ENCODE peak calls at places on chromosomes 5 and 9, in four cellular contexts. F is IMR-90, H is neuronal stem cell, R is mesendoderm. D is an unnamed sample.

GRCh38 chr5:146724975-146725374 is 153.6 kb downstream of the PPP2R2B start:
- DNase-seq in H (no peak), R (no peak), F (peak), D (no peak)

GRCh38 chr5:5617024-5617423 is 194.5 kb downstream of the ICE1 start:
- DNase-seq in H (no peak), F (no peak), R (no peak), D (no peak)

GRCh38 chr5:54834121-54834842 is 151.1 kb downstream of the ESM1 start:
- DNase-seq in R (no peak), H (no peak), F (no peak), D (no peak)

GRCh38 chr5:146620663-146621051 is 104.7 kb upstream of the GPR151 start:
- DNase-seq in H (peak), R (no peak), F (no peak), D (no peak)

GRCh38 chr9:98998441-98999151 is 54.9 kb downstream of the COL15A1 start:
- DNase-seq in H (peak), R (peak), F (peak), D (peak)

GRCh38 chr5:167888395-167888794 is 403.1 kb upstream of the WWC1 start:
- DNase-seq in R (no peak), H (no peak), F (no peak), D (no peak)

GRCh38 chr9:109469646-109470358 is 28.3 kb downstream of the PTPN3 start:
- DNase-seq in R (peak), F (peak), H (peak), D (peak)

GRCh38 chr9:107612136-107612535 is 122.6 kb upstream of the KLF4 start:
- DNase-seq in R (no peak), F (no peak), H (no peak), D (no peak)

GRCh38 chr5:14149672-14150053 is 6.5 kb downstream of the TRIO start:
- DNase-seq in R (no peak), H (no peak), F (no peak), D (no peak)

GRCh38 chr5:149839761-149840160 is 104.8 kb downstream of the PDE6A start:
- DNase-seq in R (no peak), H (no peak), F (peak), D (no peak)

GRCh38 chr9:112028242-112029221 is 131.9 kb downstream of the UGCG start:
- DNase-seq in H (no peak), R (no peak), F (no peak), D (no peak)

GRCh38 chr5:140556438-140556837 is 835 bp downstream of the SRA1 start:
- DNase-seq in F (peak), H (no peak), R (no peak), D (peak)

GRCh38 chr9:84781431-84781830 is 111.9 kb downstream of the NTRK2 start:
- DNase-seq in F (no peak), H (no peak), R (peak), D (peak)

GRCh38 chr9:123438821-123439220 is 82.8 kb downstream of the CRB2 start:
- DNase-seq in F (peak), R (peak), H (peak), D (peak)

GRCh38 chr9:121369595-121370265 is at the start of gene STOM:
- DNase-seq in H (no peak), F (peak), R (no peak), D (peak)

GRCh38 chr9:27194401-27195091 is 85.5 kb downstream of the TEK start:
- DNase-seq in R (peak), F (peak), H (no peak), D (peak)

GRCh38 chr5:170266570-170267379 is 30.8 kb downstream of the LCP2 start:
- DNase-seq in R (no peak), F (no peak), H (no peak), D (no peak)

GRCh38 chr9:21802418-21803000 is at the start of gene MTAP:
- DNase-seq in F (peak), H (peak), R (peak), D (peak)

GRCh38 chr5:61933787-61934626 is 372.0 kb upstream of the KIF2A start:
- DNase-seq in F (peak), R (peak), H (peak), D (peak)

GRCh38 chr9:126531591-126531990 is 82.1 kb upstream of the LMX1B start:
- DNase-seq in H (no peak), F (no peak), R (no peak), D (no peak)

GRCh38 chr5:113682497-113683136 is 169.1 kb downstream of the YTHDC2 start:
- DNase-seq in R (peak), F (peak), H (peak), D (peak)

GRCh38 chr5:74241751-74242140 is 398.8 kb downstream of the ENC1 start:
- DNase-seq in F (peak), H (no peak), R (peak), D (no peak)

GRCh38 chr5:98768160-98769005 is 5.1 kb upstream of the RGMB start:
- DNase-seq in F (peak), R (peak), H (peak), D (peak)

GRCh38 chr5:132263548-132264261 is 6.2 kb downstream of the PDLIM4 start:
- DNase-seq in H (no peak), F (peak), R (no peak), D (peak)

GRCh38 chr9:26833792-26834191 is 58.8 kb downstream of the CAAP1 start:
- DNase-seq in H (no peak), F (no peak), R (peak), D (no peak)

GRCh38 chr9:134659688-134660131 is 18.1 kb downstream of the COL5A1 start:
- DNase-seq in F (no peak), H (no peak), R (no peak), D (no peak)

GRCh38 chr5:411728-412127 is 31.2 kb upstream of the EXOC3 start:
- DNase-seq in F (no peak), R (no peak), H (no peak), D (no peak)

GRCh38 chr5:85337400-85337799 is 952.7 kb upstream of the EDIL3 start:
- DNase-seq in H (no peak), F (no peak), R (peak), D (no peak)

GRCh38 chr9:124815601-124816000 is 37.7 kb upstream of the WDR38 start:
- DNase-seq in R (no peak), H (no peak), F (no peak), D (no peak)

GRCh38 chr9:124813496-124814177 is 36.7 kb downstream of the OLFML2A start:
- DNase-seq in F (no peak), R (peak), H (no peak), D (no peak)

GRCh38 chr9:124813041-124813440 is 36.1 kb downstream of the OLFML2A start:
- DNase-seq in F (no peak), H (no peak), R (no peak), D (no peak)

GRCh38 chr9:124812401-124813016 is 35.6 kb downstream of the OLFML2A start:
- DNase-seq in F (peak), H (peak), R (peak), D (peak)

GRCh38 chr9:124814178-124814535 is 37.2 kb downstream of the OLFML2A start:
- DNase-seq in F (no peak), H (no peak), R (no peak), D (no peak)
- H2BK5ac ChIP-seq in F (no peak), H (no peak), R (no peak), D (no peak)

GRCh38 chr5:141618804-141619554 is at the start of gene DIAPH1:
- DNase-seq in F (peak), H (peak), R (peak), D (peak)

GRCh38 chr5:141617682-141618029 is 1.1 kb downstream of the DIAPH1 start:
- DNase-seq in F (no peak), H (no peak), R (no peak), D (peak)

GRCh38 chr5:141615991-141616715 is 2.6 kb downstream of the DIAPH1 start:
- DNase-seq in R (no peak), H (no peak), F (no peak), D (no peak)

GRCh38 chr5:141617128-141617527 is 1.7 kb downstream of the DIAPH1 start:
- DNase-seq in F (peak), H (no peak), R (no peak), D (peak)

GRCh38 chr5:141618030-141618803 is 583 bp downstream of the DIAPH1 start:
- DNase-seq in F (peak), H (peak), R (peak), D (peak)
- H2BK5ac ChIP-seq in F (no peak), H (peak), R (no peak), D (peak)

GRCh38 chr9:136596630-136597031 is 50.8 kb upstream of the NOTCH1 start:
- DNase-seq in F (no peak), R (no peak), H (no peak), D (no peak)
- H2BK5ac ChIP-seq in F (no peak), R (no peak), H (peak), D (no peak)

GRCh38 chr9:36386396-36386795 is 13.7 kb downstream of the RNF38 start:
- DNase-seq in H (no peak), F (no peak), R (peak), D (no peak)
- H2BK5ac ChIP-seq in H (no peak), F (no peak), R (no peak), D (no peak)

GRCh38 chr5:78611161-78611605 is 37.4 kb downstream of the LHFPL2 start:
- DNase-seq in R (peak), H (peak), F (peak), D (peak)
- H2BK5ac ChIP-seq in R (no peak), H (no peak), F (peak), D (no peak)

GRCh38 chr5:179624841-179625271 is 1.4 kb upstream of the HNRNPH1 start:
- DNase-seq in H (no peak), F (no peak), R (peak), D (no peak)
- H2BK5ac ChIP-seq in H (no peak), F (no peak), R (no peak), D (no peak)

DNA sequence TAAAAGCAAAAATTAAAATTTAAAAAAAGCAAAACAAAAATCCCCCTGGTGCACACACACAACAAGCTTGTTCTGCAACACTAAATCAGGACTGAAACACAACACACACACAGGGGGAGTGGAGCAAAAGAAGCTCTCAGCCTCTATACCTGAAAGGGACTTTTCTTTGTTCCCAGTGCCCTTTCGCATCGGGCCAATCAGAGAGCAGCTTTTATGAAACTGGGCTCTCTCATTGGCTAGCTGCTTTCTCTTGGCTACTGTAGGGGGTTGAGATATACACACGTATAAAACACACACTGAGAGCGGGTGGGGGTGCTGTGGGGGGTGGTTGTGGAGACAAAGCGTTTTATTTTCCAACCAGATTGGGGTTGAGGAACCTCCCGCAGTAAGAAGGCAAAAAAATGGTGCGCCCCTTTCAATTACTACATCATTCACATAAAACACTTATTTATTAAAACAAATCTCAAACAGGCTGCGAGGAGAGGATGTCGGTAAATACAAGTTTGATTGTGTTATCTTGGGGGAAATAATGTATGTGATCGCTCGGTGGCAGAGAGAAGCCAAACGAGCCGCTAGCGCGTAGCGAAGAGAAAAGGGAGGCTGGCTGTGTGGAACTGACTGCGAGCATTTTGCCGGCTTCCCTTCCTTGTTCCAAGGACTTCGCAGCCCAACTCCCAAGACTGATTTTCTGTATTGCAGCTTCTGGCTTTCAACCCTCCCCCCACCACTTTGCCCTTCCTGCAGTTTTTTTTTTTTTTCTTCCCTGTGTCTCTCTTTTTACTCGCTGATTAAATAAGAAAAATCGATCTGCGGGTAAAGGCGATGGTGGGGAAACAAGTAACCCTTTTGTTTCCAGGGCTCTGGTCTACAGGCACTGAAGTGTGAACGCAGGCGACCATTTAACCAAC is 2.5 kb upstream of the ZNF608 start:
- DNase-seq in R (peak), H (peak), F (peak), D (peak)
- H2BK5ac ChIP-seq in R (peak), H (no peak), F (peak), D (peak)

GRCh38 chr9:16656432-16657169 is 213.9 kb downstream of the BNC2 start:
- DNase-seq in F (peak), R (no peak), H (no peak), D (no peak)

GRCh38 chr9:16651445-16651964 is 219.0 kb downstream of the BNC2 start:
- DNase-seq in R (no peak), F (no peak), H (no peak), D (no peak)

GRCh38 chr9:16654727-16655126 is 215.7 kb downstream of the BNC2 start:
- DNase-seq in F (no peak), H (no peak), R (no peak), D (no peak)

GRCh38 chr9:16652511-16653101 is 217.9 kb downstream of the BNC2 start:
- DNase-seq in F (peak), H (no peak), R (peak), D (peak)

GRCh38 chr9:16653491-16654407 is 216.7 kb downstream of the BNC2 start:
- DNase-seq in F (no peak), R (peak), H (no peak), D (peak)
- H2BK5ac ChIP-seq in F (peak), R (no peak), H (no peak), D (peak)

D was measured in mesenchymal stem cell.